ENCODE peak calls at places on chromosomes 3 and 15, in eight cellular contexts. Y is DMS 273 treated with DMSO at 0.1 percent for 48 hours; M is ACHN; Q is H7; G is stimulated activated CD8-positive, alpha-beta memory T cell treated with anti-CD3 and anti-CD28 coated beads, Interleukin-15, amount 100 ng/mL, for 4 hours; W is lower leg skin; R is SK-MEL-5; H is hepatic stellate cell. V is an unnamed sample.

GRCh38 chr3:117610156-117610555 is 900.6 kb downstream of the TUSC7 start:
- DNase-seq in H (no peak), M (no peak), Q (no peak), G (no peak), R (no peak), Y (no peak), W (peak), V (no peak)

GRCh38 chr15:79985571-79985970 is 14.6 kb upstream of the BCL2A1 start:
- DNase-seq in W (no peak), H (no peak), R (no peak), Y (no peak), Q (no peak), M (no peak), G (no peak), V (no peak)

GRCh38 chr3:50147861-50148260 is 7.3 kb upstream of the SEMA3F start:
- DNase-seq in Y (no peak), G (no peak), R (no peak), Q (no peak), M (no peak), H (no peak), W (no peak), V (no peak)

GRCh38 chr3:194139085-194139976 is 3.4 kb downstream of the HES1 start:
- DNase-seq in H (peak), G (no peak), R (peak), M (peak), Q (peak), W (no peak), Y (peak), V (no peak)

GRCh38 chr3:113211370-113212154 is at the start of gene BOC:
- DNase-seq in G (no peak), Y (peak), Q (peak), M (peak), R (no peak), H (peak), W (no peak), V (peak)

GRCh38 chr15:98103570-98103969 is 143.1 kb downstream of the ARRDC4 start:
- DNase-seq in Y (no peak), Q (no peak), M (no peak), G (no peak), H (no peak), R (no peak), W (no peak), V (no peak)

GRCh38 chr15:99343836-99344551 is 92.7 kb downstream of the LRRC28 start:
- DNase-seq in Y (no peak), H (no peak), M (peak), W (no peak), R (peak), Q (peak), G (peak), V (no peak)

GRCh38 chr3:121431717-121432517 is 113.9 kb downstream of the POLQ start:
- DNase-seq in G (no peak), W (no peak), Y (peak), Q (no peak), H (peak), M (peak), R (peak), V (peak)

GRCh38 chr3:125644036-125645025 is 49.0 kb upstream of the OSBPL11 start:
- DNase-seq in Y (no peak), Q (no peak), W (peak), H (no peak), G (no peak), M (no peak), R (no peak), V (no peak)

GRCh38 chr3:180871901-180872300 is 40.6 kb upstream of the FXR1 start:
- DNase-seq in Q (no peak), G (no peak), R (peak), Y (no peak), W (no peak), M (no peak), H (no peak), V (no peak)

GRCh38 chr3:34046154-34046553 is 247.7 kb downstream of the PDCD6IP start:
- DNase-seq in G (no peak), M (no peak), W (no peak), H (no peak), Y (no peak), R (no peak), Q (no peak), V (no peak)

GRCh38 chr15:84894743-84895425 is 10.4 kb downstream of the SLC28A1 start:
- DNase-seq in W (no peak), G (no peak), Y (no peak), M (no peak), R (no peak), Q (no peak), H (no peak), V (no peak)

V was measured in T-helper 2 cell.